ENCODE peak calls at places on chromosome 18, in four cellular contexts. B is HFF-Myc, S is dorsolateral prefrontal cortex, O is foreskin fibroblast. L is an unnamed sample.

GRCh38 chr18:42752921-42753320 is 362.6 kb downstream of the RIT2 start:
- DNase-seq in B (no peak), S (no peak), O (no peak), L (no peak)

GRCh38 chr18:48330016-48330991 is 78.9 kb downstream of the ZBTB7C start:
- DNase-seq in B (peak; percentile 42), S (no peak), O (peak; percentile 58), L (peak; percentile 59)

GRCh38 chr18:66439207-66439606 is 164.7 kb downstream of the CDH19 start:
- DNase-seq in B (no peak), S (no peak), O (no peak), L (no peak)

GRCh38 chr18:77366067-77366724 is 116.5 kb downstream of the GALR1 start:
- DNase-seq in B (no peak), S (no peak), O (no peak), L (no peak)

GRCh38 chr18:50203801-50204604 is 9.1 kb upstream of the MYO5B start:
- DNase-seq in B (no peak), S (peak; percentile 47), O (peak; percentile 18), L (no peak)

GRCh38 chr18:14940738-14941137 is 192.8 kb downstream of the ANKRD30B start:
- DNase-seq in B (no peak), S (no peak), O (no peak), L (no peak)

GRCh38 chr18:34659579-34660517 is 50.2 kb upstream of the DTNA start:
- DNase-seq in B (peak; percentile 90), S (peak; percentile 82), O (peak; percentile 96), L (peak; percentile 58)

GRCh38 chr18:62400916-62401315 is 75.8 kb downstream of the TNFRSF11A start:
- DNase-seq in B (no peak), S (no peak), O (no peak), L (no peak)

GRCh38 chr18:53458944-53459580 is 765.4 kb downstream of the MBD2 start:
- DNase-seq in B (no peak), S (peak; percentile 34), O (no peak), L (no peak)

GRCh38 chr18:45588284-45588683 is 27.0 kb upstream of the SLC14A2 start:
- DNase-seq in B (peak; percentile 79), S (no peak), O (peak; percentile 60), L (no peak)

GRCh38 chr18:70004698-70005097 is 57.0 kb upstream of the CD226 start:
- DNase-seq in B (no peak), S (no peak), O (no peak), L (no peak)

GRCh38 chr18:13191779-13192178 is 26.8 kb upstream of the LDLRAD4 start:
- DNase-seq in B (no peak), S (no peak), O (no peak), L (no peak)

GRCh38 chr18:48764452-48764851 is 186.3 kb downstream of the SMAD7 start:
- DNase-seq in B (no peak), S (no peak), O (no peak), L (no peak)

GRCh38 chr18:46332286-46332801 is 228.2 kb downstream of the HAUS1 start:
- DNase-seq in B (no peak), S (no peak), O (no peak), L (no peak)

GRCh38 chr18:5251117-5251516 is 44.4 kb downstream of the ZBTB14 start:
- DNase-seq in B (no peak), S (no peak), O (no peak), L (no peak)
- H3K4me3 ChIP-seq in B (no peak overlapping the region), S (no peak overlapping the region), O (no peak overlapping the region), L (no peak overlapping the region)

GRCh38 chr18:7567487-7568425 is 640 bp downstream of the PTPRM start:
- DNase-seq in B (no peak), S (no peak), O (peak; percentile 58), L (no peak)

GRCh38 chr18:7566244-7566586 is 901 bp upstream of the PTPRM start:
- DNase-seq in B (no peak), S (no peak), O (no peak), L (no peak)

GRCh38 chr18:7565677-7566076 is 1.4 kb upstream of the PTPRM start:
- DNase-seq in B (no peak), S (no peak), O (no peak), L (no peak)

GRCh38 chr18:7566587-7567486 is at the start of gene PTPRM:
- DNase-seq in B (no peak), S (peak; percentile 76), O (peak; percentile 80), L (no peak)

GRCh38 chr18:7568426-7568825 is 1.3 kb downstream of the PTPRM start:
- DNase-seq in B (no peak), S (no peak), O (peak; percentile 14), L (no peak)
- H3K4me3 ChIP-seq in B (peak overlapping the region; percentile 75), S (peak overlapping the region; percentile 74), O (peak overlapping the region; percentile 73), L (peak overlapping the region; percentile 68)

DNA sequence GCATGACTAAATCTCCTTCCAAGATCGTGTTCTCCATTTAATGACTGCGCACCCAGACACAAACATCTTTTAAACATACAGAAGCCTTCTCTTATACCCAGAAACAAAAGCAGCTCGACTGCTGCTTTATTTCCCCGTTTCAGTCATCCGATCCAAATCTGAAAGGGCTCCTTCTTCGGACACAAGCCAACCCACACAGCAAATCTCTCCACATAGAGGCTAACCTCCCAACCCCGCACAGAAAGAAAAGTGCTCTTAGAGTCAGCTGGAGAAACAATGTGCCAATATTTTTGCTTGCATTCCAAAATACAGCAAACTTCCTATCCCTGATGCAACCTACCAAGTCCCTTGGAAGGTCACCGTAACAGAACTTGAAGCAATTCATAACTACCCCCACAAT is 29.1 kb downstream of the GAREM1 start:
- DNase-seq in B (no peak), S (no peak), O (no peak), L (no peak)
- H3K4me3 ChIP-seq in B (no peak overlapping the region), S (peak overlapping the region; percentile 49), O (no peak overlapping the region), L (no peak overlapping the region)

GRCh38 chr18:59265246-59266018 is 7.8 kb downstream of the RAX start:
- DNase-seq in B (no peak), S (no peak), O (no peak), L (no peak)

GRCh38 chr18:59266019-59266369 is 7.3 kb downstream of the RAX start:
- DNase-seq in B (no peak), S (no peak), O (no peak), L (no peak)

GRCh38 chr18:59264136-59264571 is 9.1 kb downstream of the RAX start:
- DNase-seq in B (no peak), S (no peak), O (no peak), L (no peak)

GRCh38 chr18:59263566-59264135 is 9.6 kb downstream of the RAX start:
- DNase-seq in B (no peak), S (no peak), O (no peak), L (peak; percentile 17)

DNA sequence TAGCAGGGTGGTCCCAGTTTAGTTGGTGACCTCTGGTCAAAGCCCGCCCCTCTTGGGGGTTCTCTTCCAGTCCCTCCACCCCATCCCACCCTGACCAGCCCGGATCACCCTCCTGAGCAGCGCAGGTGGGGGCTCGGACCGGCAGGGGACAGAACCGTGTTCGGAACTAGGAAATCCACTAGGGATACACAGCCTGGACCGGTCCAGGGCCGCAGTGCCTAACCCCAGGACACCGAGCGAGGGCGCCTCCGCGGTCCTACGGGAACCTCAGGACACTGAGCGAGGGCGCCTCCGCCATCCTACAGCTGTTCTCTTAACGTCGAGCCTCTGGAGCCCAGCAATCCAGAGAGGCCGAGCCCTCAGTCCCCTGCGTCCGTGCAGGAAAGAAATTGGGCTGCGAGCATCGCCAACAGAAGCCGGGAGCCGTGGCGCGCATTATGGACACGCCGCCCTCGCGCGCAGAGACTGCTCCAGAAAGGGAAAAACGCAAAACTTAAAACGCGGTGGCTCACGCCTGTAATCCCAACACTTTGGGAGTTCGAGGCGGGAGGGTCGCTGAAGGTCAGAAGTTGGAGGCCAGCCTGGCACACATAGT is 8.5 kb downstream of the RAX start:
- DNase-seq in B (no peak), S (no peak), O (no peak), L (no peak)
- H3K4me3 ChIP-seq in B (no peak overlapping the region), S (no peak overlapping the region), O (peak overlapping the region; percentile 35), L (peak overlapping the region; percentile 35)

DNA sequence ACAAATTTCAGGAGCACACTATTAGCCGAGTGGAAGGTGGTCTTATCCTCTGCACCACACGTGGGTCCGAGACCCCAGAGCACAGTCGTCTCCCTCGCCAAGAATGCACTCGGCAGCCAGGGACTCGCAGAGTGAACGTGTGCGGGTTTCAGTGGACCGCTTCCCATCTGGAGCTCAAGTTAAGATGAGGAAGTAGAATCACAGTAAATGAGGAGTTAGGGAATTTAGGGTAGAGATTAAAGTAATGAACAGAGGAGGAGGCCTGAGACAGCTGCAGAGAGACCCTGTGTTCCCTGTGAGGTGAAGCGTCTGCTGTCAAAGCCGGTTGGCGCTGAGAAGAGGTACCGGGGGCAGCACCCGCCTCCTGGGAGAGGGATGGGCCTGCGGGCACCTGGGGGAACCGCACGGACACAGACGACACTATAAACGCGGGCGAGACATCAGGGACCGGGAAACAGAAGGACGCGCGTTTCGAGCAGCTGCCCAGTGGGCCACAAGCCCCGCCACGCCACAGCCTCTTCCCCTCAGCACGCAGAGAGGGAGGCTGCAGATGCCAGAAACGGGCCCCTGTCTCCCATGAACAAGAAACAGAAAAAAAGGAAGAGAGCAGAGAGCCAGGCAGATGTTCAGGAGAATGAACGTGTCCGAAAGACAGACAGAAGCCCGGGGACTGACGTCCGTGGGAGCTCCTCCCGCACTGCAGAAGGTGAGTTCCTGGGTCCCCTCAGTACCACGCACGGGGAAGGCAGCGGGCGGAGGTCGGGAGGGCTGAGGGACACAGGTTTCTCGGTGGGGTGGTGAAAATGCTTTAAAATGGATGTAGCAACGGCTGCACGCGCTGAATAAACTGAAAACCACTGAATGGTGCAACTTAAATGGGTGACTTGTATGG is 5.4 kb upstream of the KCNG2 start:
- DNase-seq in B (no peak), S (no peak), O (no peak), L (no peak)
- H3K4me3 ChIP-seq in B (no peak overlapping the region), S (no peak overlapping the region), O (no peak overlapping the region), L (no peak overlapping the region)

DNA sequence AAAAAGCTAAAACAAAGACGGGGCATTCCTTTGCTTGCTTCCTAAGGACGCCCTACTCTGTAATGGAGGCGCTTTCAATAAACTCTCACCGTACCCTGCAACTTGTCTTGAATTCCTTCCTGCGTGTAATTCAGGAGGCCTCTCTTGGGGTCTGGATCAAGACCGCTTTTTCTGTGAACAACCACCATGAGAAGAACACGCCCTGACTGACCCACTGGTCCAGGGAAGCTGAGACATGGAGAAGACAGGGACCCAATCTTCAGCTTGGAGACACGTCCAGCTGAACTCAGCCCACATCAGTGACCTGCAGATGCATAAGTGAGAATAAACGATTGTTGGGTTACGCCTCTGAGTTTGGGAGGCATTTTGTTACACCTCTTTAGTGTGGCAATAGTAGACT is 7.8 kb upstream of the NARS1 start:
- DNase-seq in B (no peak), S (no peak), O (no peak), L (no peak)
- H3K4me3 ChIP-seq in B (peak overlapping the region; percentile 60), S (peak overlapping the region; percentile 76), O (peak overlapping the region; percentile 61), L (no peak overlapping the region)

L was measured in keratinocyte.